ENCODE peak calls at places on chromosomes 12 and 14, in seven cellular contexts. One of them, this sample, is unnamed.

GRCh38 chr12:62371661-62372060 is 95.0 kb upstream of the MON2 start:
- DNase-seq in GM10248: no peak
- DNase-seq in heart right ventricle: no peak
- DNase-seq in Caki2: no peak
- DNase-seq in NCI-H1105: no peak
- DNase-seq in GM06990: no peak
- DNase-seq in stimulated activated CD4-positive, alpha-beta T cell treated with anti-CD3 and anti-CD28 coated beads, Interleukin-1b, Interleukin-23, amount 100 ng/mL, for 48 hours: no peak
- DNase-seq in this sample: no peak

GRCh38 chr12:107271523-107271922 is 178.2 kb upstream of the CRY1 start:
- DNase-seq in GM10248: no peak
- DNase-seq in heart right ventricle: no peak
- DNase-seq in Caki2: no peak
- DNase-seq in NCI-H1105: no peak
- DNase-seq in GM06990: no peak
- DNase-seq in stimulated activated CD4-positive, alpha-beta T cell treated with anti-CD3 and anti-CD28 coated beads, Interleukin-1b, Interleukin-23, amount 100 ng/mL, for 48 hours: no peak
- DNase-seq in this sample: no peak

GRCh38 chr12:124254126-124254525 is 40.8 kb upstream of the RFLNA start:
- DNase-seq in GM10248: no peak
- DNase-seq in heart right ventricle: no peak
- DNase-seq in Caki2: no peak
- DNase-seq in NCI-H1105: no peak
- DNase-seq in GM06990: no peak
- DNase-seq in stimulated activated CD4-positive, alpha-beta T cell treated with anti-CD3 and anti-CD28 coated beads, Interleukin-1b, Interleukin-23, amount 100 ng/mL, for 48 hours: no peak
- DNase-seq in this sample: no peak

GRCh38 chr12:26091837-26092236 is 33.0 kb downstream of the BHLHE41 start:
- DNase-seq in GM10248: no peak
- DNase-seq in heart right ventricle: no peak
- DNase-seq in Caki2: no peak
- DNase-seq in NCI-H1105: no peak
- DNase-seq in GM06990: no peak
- DNase-seq in stimulated activated CD4-positive, alpha-beta T cell treated with anti-CD3 and anti-CD28 coated beads, Interleukin-1b, Interleukin-23, amount 100 ng/mL, for 48 hours: no peak
- DNase-seq in this sample: no peak

GRCh38 chr12:14836336-14837210 is 6.8 kb downstream of the ART4 start:
- DNase-seq in GM10248: no peak
- DNase-seq in heart right ventricle: no peak
- DNase-seq in Caki2: peak
- DNase-seq in NCI-H1105: no peak
- DNase-seq in GM06990: no peak
- DNase-seq in stimulated activated CD4-positive, alpha-beta T cell treated with anti-CD3 and anti-CD28 coated beads, Interleukin-1b, Interleukin-23, amount 100 ng/mL, for 48 hours: no peak
- DNase-seq in this sample: no peak

GRCh38 chr14:58829594-58829993 is 191.8 kb downstream of the DACT1 start:
- DNase-seq in GM10248: no peak
- DNase-seq in heart right ventricle: no peak
- DNase-seq in Caki2: peak
- DNase-seq in NCI-H1105: peak
- DNase-seq in GM06990: no peak
- DNase-seq in stimulated activated CD4-positive, alpha-beta T cell treated with anti-CD3 and anti-CD28 coated beads, Interleukin-1b, Interleukin-23, amount 100 ng/mL, for 48 hours: no peak
- DNase-seq in this sample: no peak

GRCh38 chr14:68248481-68249255 is 429.1 kb downstream of the RAD51B start:
- DNase-seq in GM10248: peak
- DNase-seq in heart right ventricle: peak
- DNase-seq in Caki2: peak
- DNase-seq in NCI-H1105: peak
- DNase-seq in GM06990: peak
- DNase-seq in stimulated activated CD4-positive, alpha-beta T cell treated with anti-CD3 and anti-CD28 coated beads, Interleukin-1b, Interleukin-23, amount 100 ng/mL, for 48 hours: no peak
- DNase-seq in this sample: no peak

GRCh38 chr14:101704140-101704539 is 57.4 kb upstream of the PPP2R5C start:
- DNase-seq in GM10248: no peak
- DNase-seq in heart right ventricle: no peak
- DNase-seq in Caki2: no peak
- DNase-seq in NCI-H1105: no peak
- DNase-seq in GM06990: no peak
- DNase-seq in stimulated activated CD4-positive, alpha-beta T cell treated with anti-CD3 and anti-CD28 coated beads, Interleukin-1b, Interleukin-23, amount 100 ng/mL, for 48 hours: peak
- DNase-seq in this sample: no peak

GRCh38 chr12:47360771-47361388 is 281.1 kb upstream of the AMIGO2 start:
- DNase-seq in GM10248: no peak
- DNase-seq in heart right ventricle: no peak
- DNase-seq in Caki2: no peak
- DNase-seq in NCI-H1105: no peak
- DNase-seq in GM06990: peak
- DNase-seq in stimulated activated CD4-positive, alpha-beta T cell treated with anti-CD3 and anti-CD28 coated beads, Interleukin-1b, Interleukin-23, amount 100 ng/mL, for 48 hours: no peak
- DNase-seq in this sample: peak

GRCh38 chr12:124564232-124564958 is 3.0 kb downstream of the NCOR2 start:
- DNase-seq in GM10248: peak
- DNase-seq in heart right ventricle: no peak
- DNase-seq in Caki2: no peak
- DNase-seq in NCI-H1105: no peak
- DNase-seq in GM06990: no peak
- DNase-seq in stimulated activated CD4-positive, alpha-beta T cell treated with anti-CD3 and anti-CD28 coated beads, Interleukin-1b, Interleukin-23, amount 100 ng/mL, for 48 hours: no peak
- DNase-seq in this sample: peak

GRCh38 chr14:57833304-57833703 is 32.6 kb downstream of the SLC35F4 start:
- DNase-seq in GM10248: no peak
- DNase-seq in heart right ventricle: no peak
- DNase-seq in Caki2: peak
- DNase-seq in NCI-H1105: no peak
- DNase-seq in GM06990: no peak
- DNase-seq in stimulated activated CD4-positive, alpha-beta T cell treated with anti-CD3 and anti-CD28 coated beads, Interleukin-1b, Interleukin-23, amount 100 ng/mL, for 48 hours: peak
- DNase-seq in this sample: no peak

GRCh38 chr14:74852922-74853530 is 22.9 kb downstream of the PROX2 start:
- DNase-seq in GM10248: no peak
- DNase-seq in heart right ventricle: no peak
- DNase-seq in Caki2: no peak
- DNase-seq in NCI-H1105: no peak
- DNase-seq in GM06990: no peak
- DNase-seq in stimulated activated CD4-positive, alpha-beta T cell treated with anti-CD3 and anti-CD28 coated beads, Interleukin-1b, Interleukin-23, amount 100 ng/mL, for 48 hours: no peak
- DNase-seq in this sample: no peak

GRCh38 chr12:45575823-45576448 is 153.6 kb upstream of the ARID2 start:
- DNase-seq in GM10248: peak
- DNase-seq in heart right ventricle: no peak
- DNase-seq in Caki2: no peak
- DNase-seq in NCI-H1105: no peak
- DNase-seq in GM06990: peak
- DNase-seq in stimulated activated CD4-positive, alpha-beta T cell treated with anti-CD3 and anti-CD28 coated beads, Interleukin-1b, Interleukin-23, amount 100 ng/mL, for 48 hours: no peak
- DNase-seq in this sample: no peak

GRCh38 chr14:103126088-103126872 is 3.0 kb downstream of the TNFAIP2 start:
- DNase-seq in GM10248: no peak
- DNase-seq in heart right ventricle: no peak
- DNase-seq in Caki2: no peak
- DNase-seq in NCI-H1105: no peak
- DNase-seq in GM06990: no peak
- DNase-seq in stimulated activated CD4-positive, alpha-beta T cell treated with anti-CD3 and anti-CD28 coated beads, Interleukin-1b, Interleukin-23, amount 100 ng/mL, for 48 hours: no peak
- DNase-seq in this sample: no peak

GRCh38 chr14:22887260-22887989 is 4.4 kb downstream of the REM2 start:
- DNase-seq in GM10248: peak
- DNase-seq in heart right ventricle: no peak
- DNase-seq in Caki2: peak
- DNase-seq in NCI-H1105: peak
- DNase-seq in GM06990: peak
- DNase-seq in stimulated activated CD4-positive, alpha-beta T cell treated with anti-CD3 and anti-CD28 coated beads, Interleukin-1b, Interleukin-23, amount 100 ng/mL, for 48 hours: peak
- DNase-seq in this sample: peak

GRCh38 chr12:106157802-106158201 is 19.0 kb upstream of the NUAK1 start:
- DNase-seq in GM10248: no peak
- DNase-seq in heart right ventricle: no peak
- DNase-seq in Caki2: no peak
- DNase-seq in NCI-H1105: no peak
- DNase-seq in GM06990: no peak
- DNase-seq in stimulated activated CD4-positive, alpha-beta T cell treated with anti-CD3 and anti-CD28 coated beads, Interleukin-1b, Interleukin-23, amount 100 ng/mL, for 48 hours: no peak
- DNase-seq in this sample: no peak

GRCh38 chr12:85804663-85805062 is 31.5 kb downstream of the RASSF9 start:
- DNase-seq in GM10248: no peak
- DNase-seq in heart right ventricle: no peak
- DNase-seq in Caki2: no peak
- DNase-seq in NCI-H1105: no peak
- DNase-seq in GM06990: no peak
- DNase-seq in stimulated activated CD4-positive, alpha-beta T cell treated with anti-CD3 and anti-CD28 coated beads, Interleukin-1b, Interleukin-23, amount 100 ng/mL, for 48 hours: no peak
- DNase-seq in this sample: no peak

GRCh38 chr14:99871771-99872170 is 78.6 kb downstream of the EML1 start:
- DNase-seq in GM10248: no peak
- DNase-seq in heart right ventricle: no peak
- DNase-seq in Caki2: no peak
- DNase-seq in NCI-H1105: no peak
- DNase-seq in GM06990: no peak
- DNase-seq in stimulated activated CD4-positive, alpha-beta T cell treated with anti-CD3 and anti-CD28 coated beads, Interleukin-1b, Interleukin-23, amount 100 ng/mL, for 48 hours: no peak
- DNase-seq in this sample: no peak

GRCh38 chr12:87008785-87009184 is 752.6 kb upstream of the MGAT4C start:
- DNase-seq in GM10248: no peak
- DNase-seq in heart right ventricle: no peak
- DNase-seq in Caki2: no peak
- DNase-seq in NCI-H1105: no peak
- DNase-seq in GM06990: no peak
- DNase-seq in stimulated activated CD4-positive, alpha-beta T cell treated with anti-CD3 and anti-CD28 coated beads, Interleukin-1b, Interleukin-23, amount 100 ng/mL, for 48 hours: no peak
- DNase-seq in this sample: no peak

GRCh38 chr12:58529897-58530296 is 390.4 kb downstream of the LRIG3 start:
- DNase-seq in GM10248: no peak
- DNase-seq in heart right ventricle: no peak
- DNase-seq in Caki2: no peak
- DNase-seq in NCI-H1105: no peak
- DNase-seq in GM06990: no peak
- DNase-seq in stimulated activated CD4-positive, alpha-beta T cell treated with anti-CD3 and anti-CD28 coated beads, Interleukin-1b, Interleukin-23, amount 100 ng/mL, for 48 hours: no peak
- DNase-seq in this sample: no peak

GRCh38 chr12:49824416-49824815 is 3.8 kb downstream of the NCKAP5L start:
- DNase-seq in GM10248: no peak
- DNase-seq in heart right ventricle: no peak
- DNase-seq in Caki2: no peak
- DNase-seq in NCI-H1105: no peak
- DNase-seq in GM06990: no peak
- DNase-seq in stimulated activated CD4-positive, alpha-beta T cell treated with anti-CD3 and anti-CD28 coated beads, Interleukin-1b, Interleukin-23, amount 100 ng/mL, for 48 hours: no peak
- DNase-seq in this sample: no peak

GRCh38 chr12:90712671-90713070 is 242.3 kb downstream of the CCER1 start:
- DNase-seq in GM10248: no peak
- DNase-seq in heart right ventricle: no peak
- DNase-seq in Caki2: no peak
- DNase-seq in NCI-H1105: no peak
- DNase-seq in GM06990: no peak
- DNase-seq in stimulated activated CD4-positive, alpha-beta T cell treated with anti-CD3 and anti-CD28 coated beads, Interleukin-1b, Interleukin-23, amount 100 ng/mL, for 48 hours: no peak
- DNase-seq in this sample: no peak

GRCh38 chr14:104598461-104599273 is 5.9 kb downstream of the TMEM179 start:
- DNase-seq in GM10248: no peak
- DNase-seq in heart right ventricle: no peak
- DNase-seq in Caki2: no peak
- DNase-seq in NCI-H1105: no peak
- DNase-seq in GM06990: no peak
- DNase-seq in stimulated activated CD4-positive, alpha-beta T cell treated with anti-CD3 and anti-CD28 coated beads, Interleukin-1b, Interleukin-23, amount 100 ng/mL, for 48 hours: no peak
- DNase-seq in this sample: no peak

GRCh38 chr12:24373004-24373403 is 423.5 kb upstream of the SOX5 start:
- DNase-seq in GM10248: no peak
- DNase-seq in heart right ventricle: no peak
- DNase-seq in Caki2: no peak
- DNase-seq in NCI-H1105: no peak
- DNase-seq in GM06990: no peak
- DNase-seq in stimulated activated CD4-positive, alpha-beta T cell treated with anti-CD3 and anti-CD28 coated beads, Interleukin-1b, Interleukin-23, amount 100 ng/mL, for 48 hours: no peak
- DNase-seq in this sample: no peak

GRCh38 chr12:123494124-123494843 is 36.3 kb downstream of the SNRNP35 start:
- DNase-seq in GM10248: no peak
- DNase-seq in heart right ventricle: no peak
- DNase-seq in Caki2: no peak
- DNase-seq in NCI-H1105: no peak
- DNase-seq in GM06990: no peak
- DNase-seq in stimulated activated CD4-positive, alpha-beta T cell treated with anti-CD3 and anti-CD28 coated beads, Interleukin-1b, Interleukin-23, amount 100 ng/mL, for 48 hours: no peak
- DNase-seq in this sample: no peak

GRCh38 chr12:61301817-61302216 is 958.4 kb upstream of the USP15 start:
- DNase-seq in GM10248: no peak
- DNase-seq in heart right ventricle: no peak
- DNase-seq in Caki2: no peak
- DNase-seq in NCI-H1105: no peak
- DNase-seq in GM06990: no peak
- DNase-seq in stimulated activated CD4-positive, alpha-beta T cell treated with anti-CD3 and anti-CD28 coated beads, Interleukin-1b, Interleukin-23, amount 100 ng/mL, for 48 hours: no peak
- DNase-seq in this sample: no peak

GRCh38 chr12:78725951-78726550 is 138.5 kb upstream of the SYT1 start:
- DNase-seq in GM10248: no peak
- DNase-seq in heart right ventricle: no peak
- DNase-seq in Caki2: no peak
- DNase-seq in NCI-H1105: no peak
- DNase-seq in GM06990: no peak
- DNase-seq in stimulated activated CD4-positive, alpha-beta T cell treated with anti-CD3 and anti-CD28 coated beads, Interleukin-1b, Interleukin-23, amount 100 ng/mL, for 48 hours: no peak
- DNase-seq in this sample: no peak

GRCh38 chr12:6769681-6770080 is 2.6 kb upstream of the LAG3 start:
- DNase-seq in GM10248: no peak
- DNase-seq in heart right ventricle: no peak
- DNase-seq in Caki2: no peak
- DNase-seq in NCI-H1105: no peak
- DNase-seq in GM06990: no peak
- DNase-seq in stimulated activated CD4-positive, alpha-beta T cell treated with anti-CD3 and anti-CD28 coated beads, Interleukin-1b, Interleukin-23, amount 100 ng/mL, for 48 hours: no peak
- DNase-seq in this sample: no peak

GRCh38 chr12:127582074-127582473 is 684.9 kb upstream of the TMEM132C start:
- DNase-seq in GM10248: no peak
- DNase-seq in heart right ventricle: no peak
- DNase-seq in Caki2: no peak
- DNase-seq in NCI-H1105: no peak
- DNase-seq in GM06990: no peak
- DNase-seq in stimulated activated CD4-positive, alpha-beta T cell treated with anti-CD3 and anti-CD28 coated beads, Interleukin-1b, Interleukin-23, amount 100 ng/mL, for 48 hours: no peak
- DNase-seq in this sample: no peak

GRCh38 chr12:50062733-50063452 is 5.5 kb downstream of the ASIC1 start:
- DNase-seq in GM10248: no peak
- DNase-seq in heart right ventricle: no peak
- DNase-seq in Caki2: no peak
- DNase-seq in NCI-H1105: no peak
- DNase-seq in GM06990: no peak
- DNase-seq in stimulated activated CD4-positive, alpha-beta T cell treated with anti-CD3 and anti-CD28 coated beads, Interleukin-1b, Interleukin-23, amount 100 ng/mL, for 48 hours: no peak
- DNase-seq in this sample: no peak

This sample was measured in activated T-cell treated with anti-CD3 and anti-CD28 coated beads, Interleukin-2, amount 50 U/mL, for 72 hours.